ENCODE peak calls at places on chromosomes 4 and X, in ten cellular contexts. I, Y, S, F, X, K, N, G, A and L are unnamed samples.
A peak's percentile ranks its signal among the peaks of the same experiment; 100 is the strongest.

GRCh38 chr4:123234966-123235365 is 161.6 kb upstream of the SPRY1 start:
- DNase-seq in I (no peak), N (no peak), S (no peak), K (no peak), X (no peak), A (no peak), F (no peak), Y (no peak), G (no peak), L (no peak)

GRCh38 chrX:108610141-108610540 is 126.2 kb downstream of the IRS4 start:
- DNase-seq in G (no peak), N (no peak), I (peak; percentile 25), X (no peak), K (no peak), Y (no peak), A (no peak), S (no peak), F (no peak), L (no peak)

GRCh38 chr4:8516061-8516573 is 64.1 kb upstream of the GPR78 start:
- DNase-seq in Y (no peak), I (no peak), X (no peak), N (no peak), F (no peak), K (no peak), G (no peak), A (no peak), S (no peak), L (peak; percentile 83)

GRCh38 chrX:102985182-102985581 is 48.1 kb downstream of the RAB40AL start:
- DNase-seq in X (no peak), N (no peak), K (no peak), G (no peak), Y (no peak), F (no peak), A (no peak), S (no peak), I (no peak), L (no peak)

GRCh38 chr4:99648321-99648720 is 9.3 kb downstream of the C4orf54 start:
- DNase-seq in Y (no peak), I (no peak), G (no peak), K (no peak), X (no peak), F (no peak), A (no peak), N (no peak), S (no peak), L (no peak)

GRCh38 chr4:146338512-146338911 is 124.2 kb downstream of the REELD1 start:
- DNase-seq in G (no peak), A (no peak), N (no peak), I (peak; percentile 52), Y (no peak), S (no peak), K (no peak), X (no peak), F (no peak), L (no peak)

GRCh38 chr4:8695237-8696219 is 103.0 kb downstream of the CPZ start:
- DNase-seq in K (no peak), A (no peak), Y (no peak), N (no peak), I (no peak), F (no peak), G (no peak), X (no peak), S (no peak), L (no peak)

GRCh38 chr4:36026348-36026747 is 218.0 kb downstream of the ARAP2 start:
- DNase-seq in K (no peak), Y (no peak), I (no peak), F (no peak), A (no peak), G (no peak), S (no peak), X (no peak), N (no peak), L (no peak)

GRCh38 chr4:80237992-80238391 is 28.5 kb upstream of the FGF5 start:
- DNase-seq in Y (no peak), N (no peak), K (no peak), X (no peak), I (peak; percentile 96), G (no peak), A (no peak), F (no peak), S (no peak), L (peak; percentile 68)

GRCh38 chr4:38819569-38819968 is 15.0 kb upstream of the TLR1 start:
- DNase-seq in Y (no peak), K (no peak), F (no peak), I (no peak), X (no peak), A (no peak), N (no peak), G (no peak), S (no peak), L (no peak)

GRCh38 chrX:96394566-96394965 is 290.1 kb upstream of the DIAPH2 start:
- DNase-seq in N (no peak), I (no peak), K (no peak), S (no peak), F (no peak), Y (no peak), G (no peak), A (no peak), X (no peak), L (no peak)

GRCh38 chrX:15739886-15740285 is 1.8 kb downstream of the CA5B start:
- DNase-seq in I (no peak), F (no peak), S (no peak), Y (no peak), N (no peak), K (no peak), X (no peak), A (no peak), G (no peak), L (no peak)

GRCh38 chr4:123649644-123650356 is 253.2 kb downstream of the SPRY1 start:
- DNase-seq in A (no peak), F (no peak), I (peak; percentile 97), G (no peak), K (no peak), Y (no peak), X (no peak), S (peak; percentile 18), N (no peak), L (peak; percentile 60)

GRCh38 chrX:151019837-151020236 is 36.7 kb downstream of the HMGB3 start:
- DNase-seq in F (no peak), X (no peak), N (no peak), S (no peak), A (no peak), Y (no peak), G (no peak), I (peak; percentile 20), K (no peak), L (peak; percentile 18)

GRCh38 chr4:110073045-110073845 is 125.2 kb downstream of the ELOVL6 start:
- DNase-seq in Y (no peak), G (no peak), K (no peak), I (no peak), F (no peak), X (no peak), N (no peak), A (no peak), S (no peak), L (no peak)

GRCh38 chr4:36081185-36081584 is 163.1 kb downstream of the ARAP2 start:
- DNase-seq in X (no peak), K (no peak), I (no peak), S (no peak), A (no peak), Y (no peak), F (no peak), G (no peak), N (peak; percentile 28), L (no peak)

GRCh38 chr4:26088433-26088928 is 174.5 kb downstream of the SMIM20 start:
- DNase-seq in A (no peak), G (no peak), F (no peak), X (no peak), I (peak; percentile 87), S (no peak), K (no peak), Y (peak; percentile 29), N (peak; percentile 53), L (peak; percentile 87)

GRCh38 chr4:1196421-1197183 is 24.2 kb upstream of the SPON2 start:
- DNase-seq in Y (peak; percentile 2), X (no peak), N (no peak), G (no peak), F (no peak), I (no peak), K (no peak), S (no peak), A (no peak), L (no peak)

GRCh38 chr4:70700712-70701111 is 12.4 kb downstream of the UTP3 start:
- DNase-seq in G (no peak), A (no peak), I (no peak), X (no peak), S (no peak), K (no peak), N (no peak), Y (no peak), F (no peak), L (no peak)

GRCh38 chr4:140426610-140427103 is 791 bp downstream of the CLGN start:
- DNase-seq in S (peak; percentile 21), I (no peak), N (no peak), K (no peak), F (no peak), A (no peak), Y (no peak), X (no peak), G (no peak), L (no peak)

GRCh38 chr4:145511913-145512522 is 30.4 kb downstream of the SMAD1 start:
- DNase-seq in G (no peak), K (no peak), Y (no peak), S (no peak), F (no peak), X (no peak), A (no peak), I (peak; percentile 42), N (no peak), L (peak; percentile 30)

GRCh38 chrX:1946974-1947373 is 332.1 kb downstream of the ASMT start:
- DNase-seq in S (no peak), K (no peak), F (no peak), A (no peak), I (no peak), Y (no peak), N (peak; percentile 2), G (no peak), X (no peak), L (no peak)

GRCh38 chr4:109406337-109406931 is 27.2 kb upstream of the SEC24B start:
- DNase-seq in N (peak; percentile 21), K (no peak), A (no peak), F (no peak), X (peak; percentile 25), Y (peak; percentile 33), S (no peak), I (peak; percentile 74), G (no peak), L (peak; percentile 80)

GRCh38 chr4:83851261-83852084 is 315.6 kb downstream of the GPAT3 start:
- DNase-seq in F (no peak), N (no peak), I (peak; percentile 47), K (no peak), G (no peak), Y (no peak), A (no peak), X (no peak), S (no peak), L (no peak)